ENCODE peak calls at places on chromosomes 7 and 10, in five cellular contexts. V is fibroblast of mammary gland, B is keratinocyte, Q is activated T-cell treated with anti-CD3 and anti-CD28 coated beads for 1 hour, F is islet precursor cell. M is an unnamed sample.

GRCh38 chr10:69425513-69426298 is 9.0 kb upstream of the TACR2 start:
- DNase-seq in V (no peak), B (no peak), Q (no peak), F (peak; percentile 81), M (no peak)

GRCh38 chr7:77935652-77936348 is 137.2 kb downstream of the PHTF2 start:
- DNase-seq in V (peak; percentile 7), B (no peak), Q (no peak), F (no peak), M (no peak)

GRCh38 chr10:128324058-128324457 is 197.8 kb upstream of the MKI67 start:
- DNase-seq in V (no peak), B (no peak), Q (no peak), F (peak; percentile 87), M (no peak)

GRCh38 chr7:39695852-39696586 is 72.6 kb downstream of the RALA start:
- DNase-seq in V (no peak), B (no peak), Q (no peak), F (no peak), M (no peak)

GRCh38 chr10:108465871-108466641 is 1301.5 kb upstream of the SORCS1 start:
- DNase-seq in V (peak; percentile 32), B (no peak), Q (no peak), F (peak; percentile 75), M (peak; percentile 15)

GRCh38 chr10:48444861-48445841 is 138.7 kb downstream of the MAPK8 start:
- DNase-seq in V (no peak), B (no peak), Q (no peak), F (peak; percentile 57), M (no peak)

GRCh38 chr7:100515072-100515532 is 23.9 kb upstream of the AGFG2 start:
- DNase-seq in V (peak; percentile 90), B (no peak), Q (no peak), F (no peak), M (peak; percentile 76)

GRCh38 chr7:93014410-93014809 is 103.4 kb downstream of the SAMD9 start:
- DNase-seq in V (no peak), B (no peak), Q (no peak), F (no peak), M (no peak)

GRCh38 chr10:113532724-113533123 is 20.1 kb upstream of the HABP2 start:
- DNase-seq in V (no peak), B (no peak), Q (no peak), F (no peak), M (no peak)

GRCh38 chr10:120979435-120980315 is 128.5 kb downstream of the WDR11 start:
- DNase-seq in V (no peak), B (no peak), Q (peak; percentile 2), F (peak; percentile 77), M (peak; percentile 5)

GRCh38 chr10:119817991-119818888 is 54.4 kb downstream of the MCMBP start:
- DNase-seq in V (peak; percentile 62), B (peak; percentile 19), Q (no peak), F (peak; percentile 99), M (peak; percentile 72)

GRCh38 chr7:106415433-106415832 is 130.7 kb upstream of the NAMPT start:
- DNase-seq in V (no peak), B (no peak), Q (no peak), F (no peak), M (no peak)

GRCh38 chr7:7918736-7919448 is 49.7 kb upstream of the GLCCI1 start:
- DNase-seq in V (peak; percentile 5), B (no peak), Q (no peak), F (no peak), M (peak; percentile 34)

GRCh38 chr10:93752761-93753160 is 5.0 kb upstream of the LGI1 start:
- DNase-seq in V (peak; percentile 44), B (no peak), Q (no peak), F (peak; percentile 79), M (peak; percentile 58)

GRCh38 chr10:49646256-49646870 is 32.5 kb downstream of the CHAT start:
- DNase-seq in V (no peak), B (no peak), Q (no peak), F (peak; percentile 43), M (no peak)